ENCODE peak calls at places on chromosome 4, in six cellular contexts. Q is AG04450, C is psoas muscle, M is cardiac fibroblast, S is GM23248, A is gastrocnemius medialis. R is an unnamed sample.

GRCh38 chr4:140353836-140354235 is 19.6 kb upstream of the SCOC start:
- DNase-seq in Q (no peak), C (no peak), M (no peak), S (no peak), A (no peak), R (no peak)

GRCh38 chr4:96521046-96521536 is 681.2 kb downstream of the PDHA2 start:
- DNase-seq in Q (no peak), C (no peak), M (no peak), S (no peak), A (no peak), R (no peak)

GRCh38 chr4:133865606-133866327 is 335.8 kb downstream of the PABPC4L start:
- DNase-seq in Q (peak), C (no peak), M (peak), S (peak), A (no peak), R (no peak)

GRCh38 chr4:181819951-181820350 is 423.3 kb upstream of the TENM3 start:
- DNase-seq in Q (no peak), C (no peak), M (peak), S (no peak), A (no peak), R (no peak)

GRCh38 chr4:38166082-38166481 is 205.9 kb downstream of the PTTG2 start:
- DNase-seq in Q (no peak), C (no peak), M (no peak), S (no peak), A (no peak), R (no peak)

GRCh38 chr4:132614682-132615081 is 534.4 kb upstream of the PCDH10 start:
- DNase-seq in Q (no peak), C (no peak), M (peak), S (peak), A (no peak), R (no peak)

GRCh38 chr4:55251352-55251751 is 94.7 kb upstream of the SRD5A3 start:
- DNase-seq in Q (no peak), C (no peak), M (peak), S (peak), A (no peak), R (no peak)

GRCh38 chr4:137455647-137456321 is 76.5 kb downstream of the PCDH18 start:
- DNase-seq in Q (no peak), C (no peak), M (no peak), S (no peak), A (no peak), R (no peak)

GRCh38 chr4:41349021-41349420 is 92.3 kb downstream of the UCHL1 start:
- DNase-seq in Q (no peak), C (no peak), M (no peak), S (no peak), A (no peak), R (no peak)

GRCh38 chr4:70958681-70959080 is 34.8 kb upstream of the DCK start:
- DNase-seq in Q (peak), C (no peak), M (peak), S (peak), A (no peak), R (no peak)

GRCh38 chr4:79249879-79250503 is 75.9 kb downstream of the NAA11 start:
- DNase-seq in Q (no peak), C (no peak), M (no peak), S (no peak), A (no peak), R (peak)

GRCh38 chr4:128951316-128951715 is 141.8 kb downstream of the JADE1 start:
- DNase-seq in Q (no peak), C (no peak), M (peak), S (no peak), A (no peak), R (no peak)

GRCh38 chr4:53592128-53592527 is 842 bp upstream of the LNX1 start:
- DNase-seq in Q (no peak), C (no peak), M (peak), S (no peak), A (no peak), R (no peak)

GRCh38 chr4:177442623-177443155 is 452 bp upstream of the AGA start:
- DNase-seq in Q (no peak), C (no peak), M (peak), S (peak), A (no peak), R (no peak)

GRCh38 chr4:55340246-55340645 is 5.8 kb upstream of the SRD5A3 start:
- DNase-seq in Q (no peak), C (no peak), M (no peak), S (no peak), A (no peak), R (no peak)

GRCh38 chr4:98994474-98995182 is 893 bp upstream of the METAP1 start:
- DNase-seq in Q (no peak), C (no peak), M (no peak), S (peak), A (no peak), R (no peak)

GRCh38 chr4:98639108-98639507 is 19.3 kb downstream of the TSPAN5 start:
- DNase-seq in Q (no peak), C (no peak), M (no peak), S (no peak), A (no peak), R (no peak)

GRCh38 chr4:143773998-143774898 is 73.8 kb upstream of the FREM3 start:
- DNase-seq in Q (peak), C (no peak), M (peak), S (peak), A (no peak), R (no peak)

GRCh38 chr4:169031392-169031791 is 21.3 kb upstream of the CBR4 start:
- DNase-seq in Q (no peak), C (no peak), M (no peak), S (no peak), A (no peak), R (no peak)

GRCh38 chr4:151034829-151035228 is 19.7 kb upstream of the LRBA start:
- DNase-seq in Q (no peak), C (no peak), M (no peak), S (no peak), A (no peak), R (no peak)

GRCh38 chr4:121484633-121485032 is 103.8 kb upstream of the QRFPR start:
- DNase-seq in Q (peak), C (no peak), M (peak), S (peak), A (no peak), R (no peak)

GRCh38 chr4:1178300-1179088 is 6.1 kb upstream of the SPON2 start:
- DNase-seq in Q (no peak), C (no peak), M (no peak), S (peak), A (no peak), R (peak)

GRCh38 chr4:150573534-150573933 is 8.4 kb upstream of the MAB21L2 start:
- DNase-seq in Q (no peak), C (no peak), M (peak), S (peak), A (no peak), R (no peak)

GRCh38 chr4:113683143-113683542 is 78.4 kb downstream of the CAMK2D start:
- DNase-seq in Q (no peak), C (no peak), M (no peak), S (no peak), A (no peak), R (no peak)

GRCh38 chr4:110624016-110624770 is 1.3 kb upstream of the PITX2 start:
- DNase-seq in Q (no peak), C (no peak), M (no peak), S (no peak), A (no peak), R (no peak)
- H3K4me3 ChIP-seq in Q (no peak), C (peak), M (no peak), S (no peak), A (peak), R (no peak)

GRCh38 chr4:42781325-42781724 is 111.2 kb upstream of the GRXCR1 start:
- DNase-seq in Q (no peak), C (no peak), M (no peak), S (no peak), A (no peak), R (no peak)

DNA sequence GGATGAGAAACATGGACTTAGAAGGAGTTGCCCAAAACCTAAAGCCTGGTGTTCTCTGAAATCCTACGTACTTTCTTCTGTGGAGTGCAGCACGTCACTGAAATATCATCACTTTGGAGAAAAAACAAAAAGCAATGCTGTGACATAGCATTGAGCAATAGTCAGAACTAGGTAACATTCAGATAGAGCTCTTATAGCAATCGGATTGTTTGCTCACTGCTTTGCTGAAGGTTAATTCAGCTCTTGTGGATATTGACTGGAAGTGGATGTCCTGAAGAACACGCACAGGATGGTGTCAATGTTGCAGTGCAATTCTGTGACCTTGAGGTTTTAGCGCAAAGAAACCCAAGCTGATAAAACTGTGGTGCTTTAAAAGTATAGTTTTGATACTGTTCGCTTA is 114.2 kb upstream of the GRXCR1 start:
- DNase-seq in Q (no peak), C (no peak), M (no peak), S (no peak), A (no peak), R (no peak)
- H3K4me3 ChIP-seq in Q (no peak), C (no peak), M (no peak), S (no peak), A (no peak), R (no peak)

GRCh38 chr4:82560853-82561744 is 689 bp downstream of the TMEM150C start:
- DNase-seq in Q (no peak), C (peak), M (no peak), S (peak), A (no peak), R (no peak)
- H3K4me3 ChIP-seq in Q (no peak), C (peak), M (peak), S (peak), A (peak), R (peak)

DNA sequence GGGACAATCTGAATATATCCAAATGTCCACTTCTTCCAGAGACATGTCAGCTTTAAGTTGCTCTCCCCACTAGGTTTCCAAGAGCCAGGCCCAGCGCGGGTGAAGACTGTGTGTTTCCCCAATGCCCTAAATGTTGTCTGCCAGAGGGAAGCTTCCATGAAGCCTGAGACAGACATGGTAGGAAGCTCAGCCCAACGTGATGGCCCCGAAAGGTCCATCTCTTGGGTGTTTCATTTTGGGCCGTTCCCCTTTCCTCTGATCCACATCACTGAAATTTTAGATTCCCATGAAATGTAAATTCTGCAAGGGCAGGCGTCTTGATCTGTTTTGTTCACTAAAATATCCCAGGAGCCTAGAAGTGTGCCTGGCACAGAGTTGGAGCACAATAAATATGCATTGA is 25.4 kb upstream of the PROM1 start:
- DNase-seq in Q (no peak), C (no peak), M (no peak), S (no peak), A (no peak), R (no peak)
- H3K4me3 ChIP-seq in Q (no peak), C (no peak), M (no peak), S (no peak), A (no peak), R (no peak)

GRCh38 chr4:139278956-139279722 is 886 bp downstream of the MGARP start:
- DNase-seq in Q (no peak), C (no peak), M (no peak), S (no peak), A (no peak), R (no peak)
- H3K4me3 ChIP-seq in Q (peak), C (peak), M (peak), S (peak), A (peak), R (peak)

GRCh38 chr4:156969136-156969535 is 2.5 kb downstream of the PDGFC start:
- DNase-seq in Q (no peak), C (no peak), M (no peak), S (no peak), A (no peak), R (no peak)
- H3K4me3 ChIP-seq in Q (peak), C (peak), M (peak), S (peak), A (peak), R (peak)

R was measured in sigmoid colon.